ENCODE peak calls at places on chromosomes 6 and 20, in eight cellular contexts. T, K, Y, B, G, Q, W and H are unnamed samples.

GRCh38 chr6:3468585-3468984 is 11.7 kb upstream of the SLC22A23 start:
- DNase-seq in G (no peak), T (no peak), B (no peak), K (no peak), W (no peak), Q (no peak), Y (no peak), H (no peak)

GRCh38 chr20:48017504-48017903 is 232.2 kb upstream of the SULF2 start:
- DNase-seq in K (no peak), W (no peak), Y (no peak), T (no peak), Q (no peak), B (no peak), G (no peak), H (no peak)

GRCh38 chr6:157962601-157963084 is 19.0 kb upstream of the SYNJ2 start:
- DNase-seq in Q (peak), Y (no peak), G (no peak), B (no peak), T (no peak), K (peak), W (no peak), H (no peak)

GRCh38 chr6:116405663-116406329 is 35.0 kb downstream of the DSE start:
- DNase-seq in W (no peak), G (no peak), B (peak), T (no peak), K (peak), Y (no peak), Q (peak), H (no peak)

GRCh38 chr6:87481936-87482335 is 9.2 kb downstream of the SLC35A1 start:
- DNase-seq in Q (no peak), W (no peak), K (no peak), G (no peak), B (no peak), T (no peak), Y (no peak), H (no peak)

GRCh38 chr20:38764563-38765355 is 16.5 kb downstream of the ACTR5 start:
- DNase-seq in W (peak), K (no peak), G (no peak), B (no peak), Q (peak), T (peak), Y (no peak), H (no peak)

GRCh38 chr6:69232506-69233194 is 564.2 kb downstream of the LMBRD1 start:
- DNase-seq in K (peak), W (peak), Q (peak), G (peak), Y (no peak), T (peak), B (peak), H (no peak)

GRCh38 chr20:50762045-50762422 is 30.7 kb downstream of the PARD6B start:
- DNase-seq in Q (no peak), G (no peak), B (no peak), Y (no peak), K (no peak), W (peak), T (peak), H (no peak)

GRCh38 chr6:90003069-90003800 is 109.0 kb downstream of the GJA10 start:
- DNase-seq in K (no peak), G (no peak), T (peak), Y (no peak), W (no peak), Q (no peak), B (no peak), H (no peak)

GRCh38 chr20:57211949-57212889 is 54.2 kb downstream of the BMP7 start:
- DNase-seq in G (no peak), K (no peak), Q (peak), W (peak), Y (peak), T (peak), B (peak), H (no peak)

GRCh38 chr6:115899883-115900282 is 160.8 kb downstream of the FRK start:
- DNase-seq in Q (no peak), G (no peak), B (no peak), T (no peak), Y (no peak), K (no peak), W (no peak), H (no peak)

GRCh38 chr6:118283759-118284158 is 264.3 kb upstream of the PLN start:
- DNase-seq in G (peak), W (peak), T (no peak), Y (no peak), B (peak), Q (peak), K (peak), H (no peak)

GRCh38 chr6:100088009-100088408 is 94.0 kb upstream of the MCHR2 start:
- DNase-seq in B (no peak), T (no peak), Q (no peak), Y (no peak), K (no peak), G (no peak), W (no peak), H (no peak)

GRCh38 chr20:23106271-23106851 is 20.2 kb upstream of the CD93 start:
- DNase-seq in K (no peak), W (no peak), Y (no peak), Q (no peak), B (no peak), T (no peak), G (no peak), H (peak)

GRCh38 chr6:168096271-168096764 is 17.3 kb upstream of the FRMD1 start:
- DNase-seq in Y (no peak), Q (no peak), T (peak), B (no peak), W (no peak), G (no peak), K (no peak), H (peak)

GRCh38 chr6:53614676-53615075 is 50.9 kb downstream of the KLHL31 start:
- DNase-seq in W (no peak), Q (no peak), T (no peak), Y (no peak), G (no peak), K (no peak), B (no peak), H (no peak)

GRCh38 chr20:52047811-52048302 is 143.7 kb downstream of the ZFP64 start:
- DNase-seq in K (no peak), Y (no peak), W (no peak), G (no peak), B (peak), Q (peak), T (no peak), H (no peak)

GRCh38 chr20:32432277-32432676 is 74.1 kb downstream of the ASXL1 start:
- DNase-seq in W (no peak), B (no peak), Y (no peak), K (no peak), Q (no peak), G (no peak), T (no peak), H (no peak)

GRCh38 chr6:3899970-3900439 is 50.8 kb downstream of the FAM50B start:
- DNase-seq in K (no peak), T (peak), Y (peak), Q (no peak), G (no peak), W (no peak), B (no peak), H (no peak)

GRCh38 chr20:3209023-3209945 is at the start of gene ITPA:
- DNase-seq in Y (no peak), K (peak), B (peak), T (no peak), Q (peak), W (peak), G (peak), H (no peak)

GRCh38 chr6:103122766-103123601 is 1729.5 kb downstream of the GRIK2 start:
- DNase-seq in B (peak), W (peak), T (peak), Q (peak), K (peak), G (peak), Y (no peak), H (no peak)

GRCh38 chr20:5881714-5882113 is 68.6 kb downstream of the TRMT6 start:
- DNase-seq in B (no peak), G (no peak), Q (no peak), W (no peak), Y (no peak), T (no peak), K (no peak), H (no peak)

GRCh38 chr6:158758941-158759479 is 60.2 kb downstream of the EZR start:
- DNase-seq in Y (peak), G (no peak), T (no peak), B (no peak), Q (no peak), W (no peak), K (no peak), H (no peak)

GRCh38 chr20:17680128-17680835 is 1.8 kb downstream of the RRBP1 start:
- DNase-seq in W (peak), B (peak), T (no peak), G (no peak), Q (peak), Y (peak), K (peak), H (peak)

GRCh38 chr6:138572200-138572875 is 73.0 kb upstream of the NHSL1 start:
- DNase-seq in K (no peak), T (no peak), Q (peak), G (no peak), Y (no peak), B (peak), W (peak), H (no peak)

GRCh38 chr20:44038681-44039123 is 124.0 kb downstream of the TOX2 start:
- DNase-seq in Q (no peak), Y (peak), W (no peak), K (no peak), G (no peak), B (no peak), T (peak), H (no peak)

GRCh38 chr6:168683621-168684020 is 242.6 kb downstream of the SMOC2 start:
- DNase-seq in G (no peak), Q (no peak), B (peak), K (no peak), Y (no peak), T (no peak), W (no peak), H (no peak)

GRCh38 chr6:21679761-21680265 is 86.3 kb downstream of the SOX4 start:
- DNase-seq in Y (no peak), G (no peak), T (no peak), W (no peak), K (no peak), B (no peak), Q (peak), H (no peak)

GRCh38 chr6:87483929-87484328 is 11.2 kb downstream of the SLC35A1 start:
- DNase-seq in B (peak), Q (peak), T (no peak), Y (no peak), W (no peak), K (peak), G (no peak), H (no peak)

DNA sequence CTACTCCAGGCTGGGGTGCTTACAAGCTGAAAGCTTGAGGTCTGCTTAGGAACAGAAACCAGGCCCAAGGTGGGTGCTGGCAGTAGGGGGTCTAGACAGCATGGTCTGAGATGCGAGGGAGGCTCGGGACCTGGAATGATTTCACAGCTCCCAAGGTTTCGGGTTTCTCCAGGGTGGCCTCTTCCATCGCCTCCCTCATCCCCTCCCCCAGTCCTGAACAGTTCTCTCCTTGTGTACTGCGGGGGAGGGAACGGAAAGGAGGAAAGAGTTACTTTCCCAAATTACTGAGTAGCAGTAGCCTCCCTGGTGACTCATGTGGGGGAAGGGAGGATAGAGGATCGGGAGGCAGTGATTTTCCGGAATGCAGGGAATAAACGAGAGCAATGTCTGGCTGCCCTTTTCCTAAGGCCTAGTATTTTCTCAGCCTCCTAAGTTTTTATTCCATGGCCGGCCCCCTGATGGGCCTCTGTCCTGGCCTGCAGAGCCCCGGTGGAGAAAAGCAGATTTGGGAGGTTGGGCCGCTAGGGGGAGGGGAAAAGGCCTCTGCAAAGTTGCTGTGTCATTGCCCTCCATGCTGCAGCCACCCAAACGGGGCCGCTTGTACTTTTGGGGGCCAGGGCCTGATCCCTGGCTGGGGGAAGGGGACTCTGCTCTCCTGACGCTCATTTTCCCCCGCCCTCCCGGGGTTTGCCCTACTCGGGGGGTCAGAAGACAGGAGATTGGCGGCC is 1.5 kb downstream of the BRD2 start:
- DNase-seq in B (peak), K (peak), T (peak), W (peak), G (no peak), Y (peak), Q (peak), H (peak)
- TF ChIP-seq CTCF in B (peak), K (no peak), T (no peak), W (peak), G (no peak), Y (peak), Q (peak), H (peak)

DNA sequence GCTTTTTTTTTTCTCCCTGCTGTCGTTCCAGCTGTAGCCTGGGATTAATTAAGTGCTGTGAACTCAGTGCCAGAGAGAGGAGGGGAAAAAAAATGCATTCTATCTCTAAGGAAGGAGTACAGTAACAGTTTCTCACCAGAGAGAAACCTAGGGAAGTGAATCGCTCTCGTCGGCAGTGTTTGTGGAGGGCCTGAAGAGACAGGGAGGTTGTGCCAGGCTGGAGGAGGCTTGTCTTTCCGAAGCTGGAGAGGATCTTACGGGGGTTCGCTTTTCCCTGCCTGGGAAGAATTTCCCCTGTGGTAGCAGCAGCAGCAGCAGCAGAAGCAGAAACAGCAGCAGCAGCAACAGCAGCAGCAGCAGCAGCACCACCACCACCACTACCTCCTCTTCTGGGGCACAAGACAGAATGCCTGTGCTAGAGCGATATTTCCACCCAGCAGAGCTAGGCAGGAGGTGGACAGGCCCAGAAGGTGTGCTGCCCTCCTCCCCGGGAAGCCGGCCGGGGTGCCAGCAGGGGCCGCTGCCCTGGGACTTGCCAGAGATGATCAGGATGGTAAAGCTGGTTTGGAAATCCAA is 186.5 kb downstream of the PDE7B start:
- DNase-seq in K (no peak), G (no peak), T (no peak), Q (no peak), B (no peak), W (peak), Y (no peak), H (no peak)
- TF ChIP-seq CTCF in K (no peak), G (no peak), T (no peak), Q (peak), B (no peak), W (peak), Y (no peak), H (no peak)

DNA sequence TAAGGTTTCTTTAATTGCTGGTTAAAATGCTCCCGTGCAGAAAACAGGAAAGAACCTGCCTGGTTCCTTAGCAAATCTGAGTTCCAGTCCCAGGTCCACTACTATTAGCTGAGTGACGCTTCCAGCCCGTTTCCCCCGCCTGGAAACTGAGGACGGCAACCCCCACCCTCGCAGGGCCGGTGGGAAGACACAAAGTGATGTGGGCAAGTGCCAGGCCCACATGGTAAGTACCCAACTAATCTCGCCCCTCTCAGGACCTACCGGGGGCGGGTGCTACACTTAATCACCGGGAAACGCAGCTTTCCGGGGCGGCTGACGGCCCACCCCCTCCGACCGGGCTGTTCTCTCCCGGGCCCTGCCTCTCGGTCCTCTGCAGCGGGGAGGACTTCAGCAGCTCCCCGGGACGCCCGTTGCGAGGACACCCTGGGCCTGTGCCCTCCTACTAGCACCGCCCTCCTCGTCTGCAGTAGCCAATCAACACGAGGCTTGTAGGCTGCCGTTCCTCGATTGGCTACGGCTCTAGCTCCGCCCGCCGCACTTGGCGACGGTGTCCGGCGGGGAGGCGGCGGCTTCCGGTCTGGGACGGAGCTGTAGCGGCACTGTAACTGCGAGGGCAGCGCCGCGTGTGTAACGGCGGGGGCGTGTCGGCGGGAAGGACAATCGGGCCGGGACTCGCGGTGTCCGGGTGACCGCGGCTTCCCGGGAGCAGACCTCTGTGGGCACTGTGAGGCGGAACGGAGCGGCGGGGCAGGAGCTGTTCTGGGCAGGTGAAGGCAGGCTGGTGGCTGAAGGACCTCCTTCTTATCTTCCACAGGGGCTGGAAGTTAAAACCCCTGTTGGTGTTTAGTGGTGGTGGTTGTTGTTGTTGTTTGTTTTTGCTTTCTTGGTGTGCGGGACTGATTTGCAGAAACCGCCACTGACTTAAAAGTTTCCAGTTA is at the start of gene ZBTB9:
- DNase-seq in Q (peak), B (peak), G (peak), K (peak), T (peak), Y (peak), W (peak), H (peak)
- TF ChIP-seq CTCF in Q (no peak), B (no peak), G (no peak), K (no peak), T (no peak), Y (no peak), W (no peak), H (no peak)

GRCh38 chr6:83804886-83805285 is 48.3 kb upstream of the RIPPLY2 start:
- DNase-seq in B (no peak), K (no peak), W (no peak), Q (no peak), G (no peak), Y (no peak), T (no peak), H (no peak)
- TF ChIP-seq CTCF in B (peak), K (no peak), W (no peak), Q (no peak), G (no peak), Y (no peak), T (peak), H (no peak)

GRCh38 chr6:36224918-36225461 is 28.4 kb downstream of the BRPF3 start:
- DNase-seq in K (peak), G (no peak), Q (peak), B (no peak), Y (no peak), T (no peak), W (no peak), H (no peak)
- TF ChIP-seq CTCF in K (no peak), G (no peak), Q (no peak), B (no peak), Y (no peak), T (no peak), W (no peak), H (no peak)

GRCh38 chr6:163752446-163752845 is 337.9 kb downstream of the QKI start:
- DNase-seq in Q (no peak), B (no peak), K (no peak), W (no peak), Y (no peak), T (no peak), G (no peak), H (no peak)
- TF ChIP-seq CTCF in Q (no peak), B (no peak), K (no peak), W (no peak), Y (no peak), T (no peak), G (no peak), H (no peak)

GRCh38 chr6:148251286-148251685 is 91.4 kb upstream of the SASH1 start:
- DNase-seq in W (no peak), G (peak), T (no peak), Q (peak), K (no peak), B (peak), Y (no peak), H (no peak)

GRCh38 chr6:148247386-148248063 is 95.1 kb upstream of the SASH1 start:
- DNase-seq in B (no peak), Q (no peak), W (no peak), Y (no peak), T (no peak), G (no peak), K (no peak), H (no peak)

GRCh38 chr6:148257810-148258209 is 84.8 kb upstream of the SASH1 start:
- DNase-seq in K (no peak), Q (no peak), T (no peak), W (no peak), Y (no peak), B (no peak), G (no peak), H (no peak)

GRCh38 chr6:148249160-148249559 is 93.5 kb upstream of the SASH1 start:
- DNase-seq in W (peak), B (no peak), Y (no peak), K (no peak), Q (no peak), T (no peak), G (no peak), H (no peak)

DNA sequence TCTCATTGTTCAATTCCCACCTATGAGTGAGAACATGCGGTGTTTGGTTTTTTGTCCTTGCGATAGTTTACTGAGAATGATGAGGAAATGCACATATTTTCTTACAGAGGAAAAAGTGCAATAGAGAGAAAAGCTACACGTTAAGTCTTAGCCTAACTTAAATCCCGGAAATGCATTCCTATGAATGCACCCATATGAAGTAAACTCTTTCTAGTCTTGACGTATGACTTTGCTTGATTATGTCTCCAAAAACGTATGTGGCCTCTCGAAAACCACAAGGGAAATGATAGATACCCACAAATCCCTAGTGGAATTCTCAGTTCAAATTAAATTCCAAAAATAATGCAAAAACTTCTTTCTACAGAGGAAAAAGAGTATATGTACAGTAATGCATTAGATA is 90.7 kb upstream of the SASH1 start:
- DNase-seq in B (no peak), W (no peak), K (no peak), T (no peak), Y (no peak), G (no peak), Q (no peak), H (no peak)
- TF ChIP-seq CTCF in B (no peak), W (no peak), K (no peak), T (no peak), Y (no peak), G (no peak), Q (no peak), H (no peak)

GRCh38 chr20:12358006-12358654 is 440.4 kb downstream of the BTBD3 start:
- DNase-seq in T (no peak), Y (no peak), W (no peak), Q (no peak), K (no peak), G (no peak), B (peak), H (no peak)
- TF ChIP-seq CTCF in T (peak), Y (no peak), W (peak), Q (peak), K (no peak), G (no peak), B (peak), H (no peak)

DNA sequence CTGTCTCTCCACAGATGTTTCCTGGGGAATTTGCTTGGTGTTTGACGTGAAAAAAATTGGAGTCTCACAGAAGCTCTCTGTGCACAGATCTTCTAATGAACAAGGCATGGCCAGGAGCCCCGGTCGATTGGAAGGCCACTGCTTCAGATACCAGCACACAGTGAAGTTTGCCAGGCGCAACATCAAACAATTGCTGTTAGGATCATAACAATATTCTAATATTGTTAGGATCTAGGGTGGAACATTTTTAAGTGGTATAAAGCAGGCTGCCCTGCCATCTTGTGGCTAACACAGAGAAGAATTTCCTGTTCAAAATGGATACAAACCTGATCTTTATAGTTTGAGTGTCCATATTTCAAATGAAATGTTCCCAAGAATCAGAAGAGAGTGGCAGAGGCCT is 64.1 kb downstream of the C6orf118 start:
- DNase-seq in B (peak), G (no peak), Y (no peak), T (no peak), K (no peak), W (no peak), Q (no peak), H (no peak)
- TF ChIP-seq CTCF in B (peak), G (peak), Y (no peak), T (peak), K (no peak), W (no peak), Q (peak), H (no peak)